ENCODE peak calls at places on chromosomes 2 and 18, in eight cellular contexts. N is GM23338, B is HCT116, X is HepG2, C is K562, U is transverse colon, H is endothelial cell of umbilical vein, W is stomach. Q is an unnamed sample.
A peak's percentile ranks its signal among the peaks of the same experiment; 100 is the strongest.

GRCh38 chr2:134919360-134920210 is 963 bp downstream of the CCNT2 start:
- DNase-seq in B (no peak), N (no peak), U (peak; percentile 60), C (no peak), H (peak; percentile 44), W (peak; percentile 51), X (no peak), Q (no peak)

GRCh38 chr2:109510136-109511028 is 103.4 kb downstream of the SEPTIN10 start:
- DNase-seq in X (peak; percentile 75), N (peak; percentile 83), H (peak; percentile 66), C (peak; percentile 77), U (peak; percentile 84), W (peak; percentile 84), B (peak; percentile 50), Q (peak; percentile 8)

GRCh38 chr2:68453761-68454360 is 13.2 kb downstream of the FBXO48 start:
- DNase-seq in C (no peak), U (no peak), X (no peak), W (no peak), N (no peak), B (no peak), H (no peak), Q (no peak)

GRCh38 chr2:68766378-68766845 is 31.8 kb downstream of the ARHGAP25 start:
- DNase-seq in N (no peak), H (peak; percentile 41), W (peak; percentile 48), U (peak; percentile 56), C (no peak), X (no peak), B (no peak), Q (no peak)

GRCh38 chr2:56416500-56417176 is 232.8 kb downstream of the CCDC85A start:
- DNase-seq in B (no peak), N (no peak), W (no peak), C (no peak), X (no peak), H (no peak), U (no peak), Q (no peak)

GRCh38 chr18:10840768-10841167 is 308.6 kb downstream of the PIEZO2 start:
- DNase-seq in C (no peak), W (no peak), X (no peak), H (no peak), U (no peak), N (no peak), B (no peak), Q (no peak)

GRCh38 chr18:23126352-23127056 is 8.8 kb upstream of the CABLES1 start:
- DNase-seq in X (no peak), H (no peak), C (no peak), B (no peak), W (no peak), N (no peak), U (peak; percentile 49), Q (no peak)

GRCh38 chr2:138507267-138507666 is 5.7 kb downstream of the SPOPL start:
- DNase-seq in W (no peak), U (no peak), X (peak; percentile 84), B (no peak), H (no peak), N (no peak), C (no peak), Q (no peak)

GRCh38 chr2:210318491-210318890 is 3.5 kb upstream of the MYL1 start:
- DNase-seq in B (no peak), U (no peak), C (no peak), W (no peak), N (no peak), H (no peak), X (no peak), Q (no peak)

GRCh38 chr18:23129355-23130002 is 5.8 kb upstream of the CABLES1 start:
- DNase-seq in W (no peak), C (no peak), X (no peak), U (no peak), H (no peak), B (no peak), N (no peak), Q (no peak)

GRCh38 chr2:166614027-166614426 is 120.0 kb upstream of the SCN7A start:
- DNase-seq in X (no peak), C (no peak), W (no peak), N (peak; percentile 40), U (no peak), B (no peak), H (no peak), Q (no peak)

GRCh38 chr2:186607660-186608324 is 17.9 kb downstream of the ITGAV start:
- DNase-seq in H (no peak), C (no peak), X (no peak), W (no peak), B (no peak), N (no peak), U (no peak), Q (no peak)

DNA sequence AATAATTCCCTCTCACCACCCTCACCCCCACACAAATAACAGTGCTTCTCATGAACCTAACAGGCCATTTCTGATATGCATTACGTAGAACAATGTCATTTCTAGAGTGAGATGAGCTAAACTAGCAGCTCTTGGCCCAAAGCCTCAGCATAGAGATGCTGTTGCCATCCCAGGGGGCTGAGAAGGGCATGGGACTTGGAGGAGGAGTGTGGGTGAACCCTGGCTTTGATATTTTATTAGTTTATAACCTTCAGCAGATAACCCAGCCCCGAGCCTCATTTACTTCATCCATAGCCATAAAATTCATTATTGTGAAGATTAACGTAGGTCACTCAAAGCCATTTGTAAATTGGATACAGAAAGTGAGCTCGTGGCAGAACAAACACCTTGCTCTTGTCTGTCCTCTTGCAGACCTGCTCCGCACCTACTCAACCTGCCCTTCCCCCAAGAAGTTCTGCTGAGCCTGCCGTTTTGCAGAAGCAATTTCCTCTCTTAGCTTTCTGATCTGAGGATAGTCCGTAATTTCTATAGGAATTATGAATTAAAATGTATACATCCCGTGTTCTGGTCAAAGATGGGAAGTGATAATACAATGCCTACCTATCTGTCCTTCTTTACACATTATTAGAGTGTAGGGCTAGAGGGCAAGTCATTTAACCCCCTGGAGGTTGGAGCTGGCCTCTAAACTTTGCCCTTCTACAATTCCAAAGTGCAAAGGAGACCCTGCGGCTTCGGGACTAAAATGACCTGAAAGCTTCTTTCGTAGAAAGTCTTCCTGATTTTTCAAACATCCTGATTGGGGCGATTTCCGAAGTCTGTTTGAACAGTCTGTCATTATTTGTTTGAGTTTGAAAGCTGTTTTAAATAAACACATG is 187.4 kb downstream of the BCL2 start:
- DNase-seq in X (no peak), U (peak; percentile 37), B (no peak), W (no peak), H (no peak), N (no peak), C (no peak), Q (no peak)
- H3K4me3 ChIP-seq in X (no peak overlapping the region), U (no peak overlapping the region), B (no peak overlapping the region), W (no peak overlapping the region), H (no peak overlapping the region), N (no peak overlapping the region), C (no peak overlapping the region), Q (no peak overlapping the region)

GRCh38 chr2:168565512-168565911 is 109.4 kb downstream of the CERS6 start:
- DNase-seq in U (no peak), C (no peak), X (no peak), B (no peak), N (no peak), W (no peak), H (no peak), Q (no peak)
- TF ChIP-seq POLR2AphosphoS5 in U (no peak), C (no peak), X (no peak), B (no peak), N (no peak), W (no peak), H (no peak), Q (no peak)

GRCh38 chr18:60347526-60348045 is 25.0 kb downstream of the MC4R start:
- DNase-seq in W (no peak), X (no peak), H (no peak), C (no peak), B (no peak), N (no peak), U (no peak), Q (no peak)
- H3K27ac ChIP-seq in W (no peak overlapping the region), X (no peak overlapping the region), H (no peak overlapping the region), C (no peak overlapping the region), B (no peak overlapping the region), N (no peak overlapping the region), U (no peak overlapping the region), Q (no peak overlapping the region)

GRCh38 chr2:235028646-235029045 is 76.8 kb downstream of the SH3BP4 start:
- DNase-seq in W (no peak), U (no peak), C (no peak), B (no peak), X (no peak), N (no peak), H (no peak), Q (no peak)
- H3K4me3 ChIP-seq in W (no peak overlapping the region), U (no peak overlapping the region), C (no peak overlapping the region), B (no peak overlapping the region), X (no peak overlapping the region), N (no peak overlapping the region), H (no peak overlapping the region), Q (no peak overlapping the region)

GRCh38 chr2:218406949-218407703 is 7.5 kb downstream of the CTDSP1 start:
- DNase-seq in B (no peak), W (peak; percentile 77), C (no peak), N (no peak), X (no peak), H (peak; percentile 39), U (peak; percentile 79), Q (no peak)

GRCh38 chr2:218403810-218404209 is 4.1 kb downstream of the CTDSP1 start:
- DNase-seq in C (no peak), N (no peak), U (no peak), H (no peak), W (no peak), X (no peak), B (no peak), Q (no peak)

GRCh38 chr2:218406209-218406948 is 6.7 kb downstream of the CTDSP1 start:
- DNase-seq in U (peak; percentile 98), W (peak; percentile 97), N (peak; percentile 97), H (peak; percentile 94), B (peak; percentile 84), C (peak; percentile 86), X (peak; percentile 92), Q (no peak)

GRCh38 chr2:218404351-218405145 is 4.9 kb downstream of the CTDSP1 start:
- DNase-seq in X (no peak), W (no peak), H (no peak), U (no peak), B (no peak), C (no peak), N (no peak), Q (no peak)

GRCh38 chr2:218405365-218406208 is 5.9 kb downstream of the CTDSP1 start:
- DNase-seq in B (no peak), C (no peak), W (no peak), U (no peak), H (no peak), N (peak; percentile 67), X (no peak), Q (no peak)
- TF ChIP-seq POLR2AphosphoS5 in B (no peak), C (no peak), W (no peak), U (peak; percentile 40), H (no peak), N (peak; percentile 59), X (peak; percentile 82), Q (no peak)

GRCh38 chr2:160379399-160379798 is 114.2 kb downstream of the RBMS1 start:
- DNase-seq in C (no peak), B (no peak), H (no peak), X (no peak), U (no peak), W (no peak), N (no peak), Q (peak; percentile 20)
- H3K27ac ChIP-seq in C (no peak overlapping the region), B (no peak overlapping the region), H (no peak overlapping the region), X (no peak overlapping the region), U (peak overlapping the region; percentile 76), W (peak overlapping the region; percentile 48), N (peak overlapping the region; percentile 36), Q (no peak overlapping the region)